ENCODE peak calls at places on chromosome 9, in six cellular contexts. Y is T1000; N is T-helper 9 cell; L is stimulated activated CD4-positive, alpha-beta T cell treated with anti-CD3 and anti-CD28 coated beads, Interleukin-12 subunit alpha, Interleukin-12 subunit beta, amount 100 ng/mL, for 4 hours; Z is lower leg skin; S is neural progenitor cell. C is an unnamed sample.

GRCh38 chr9:4287386-4287785 is 12.5 kb downstream of the GLIS3 start:
- DNase-seq in Y (no peak), N (no peak), L (no peak), Z (no peak), S (no peak), C (no peak)

GRCh38 chr9:90915693-90916092 is 114.1 kb downstream of the SYK start:
- DNase-seq in Y (no peak), N (no peak), L (peak; percentile 31), Z (no peak), S (peak; percentile 55), C (no peak)

GRCh38 chr9:77935974-77936373 is 95.6 kb downstream of the GNAQ start:
- DNase-seq in Y (no peak), N (no peak), L (no peak), Z (no peak), S (no peak), C (no peak)

GRCh38 chr9:32704343-32704742 is 68.9 kb upstream of the TAF1L start:
- DNase-seq in Y (no peak), N (no peak), L (no peak), Z (no peak), S (no peak), C (no peak)

GRCh38 chr9:110619831-110620230 is 40.3 kb upstream of the SVEP1 start:
- DNase-seq in Y (no peak), N (no peak), L (no peak), Z (no peak), S (no peak), C (no peak)

GRCh38 chr9:114516913-114517312 is 11.6 kb upstream of the WHRN start:
- DNase-seq in Y (peak; percentile 37), N (no peak), L (no peak), Z (peak; percentile 12), S (no peak), C (no peak)

GRCh38 chr9:133876144-133876543 is 116.0 kb downstream of the VAV2 start:
- DNase-seq in Y (no peak), N (no peak), L (no peak), Z (no peak), S (peak; percentile 66), C (no peak)

GRCh38 chr9:79512251-79512650 is 59.5 kb upstream of the TLE4 start:
- DNase-seq in Y (no peak), N (no peak), L (no peak), Z (no peak), S (no peak), C (no peak)

GRCh38 chr9:33687779-33688178 is 107.6 kb upstream of the PRSS3 start:
- DNase-seq in Y (no peak), N (no peak), L (no peak), Z (no peak), S (no peak), C (no peak)

GRCh38 chr9:101566904-101567724 is 27.7 kb downstream of the PPP3R2 start:
- DNase-seq in Y (no peak), N (no peak), L (no peak), Z (no peak), S (peak; percentile 45), C (no peak)

GRCh38 chr9:103242486-103242885 is 247.4 kb downstream of the CYLC2 start:
- DNase-seq in Y (no peak), N (no peak), L (no peak), Z (no peak), S (no peak), C (no peak)

GRCh38 chr9:4746278-4746677 is 5.3 kb upstream of the AK3 start:
- DNase-seq in Y (no peak), N (no peak), L (no peak), Z (no peak), S (no peak), C (no peak)

GRCh38 chr9:111474385-111474784 is 9.8 kb downstream of the ECPAS start:
- DNase-seq in Y (no peak), N (no peak), L (no peak), Z (no peak), S (peak; percentile 14), C (no peak)

GRCh38 chr9:133134419-133135190 is 13.6 kb upstream of the RALGDS start:
- DNase-seq in Y (no peak), N (no peak), L (no peak), Z (no peak), S (no peak), C (no peak)

GRCh38 chr9:110797611-110798010 is 129.0 kb downstream of the MUSK start:
- DNase-seq in Y (no peak), N (no peak), L (no peak), Z (no peak), S (no peak), C (no peak)

GRCh38 chr9:110031511-110032173 is 176.3 kb downstream of the C9orf152 start:
- DNase-seq in Y (no peak), N (no peak), L (no peak), Z (no peak), S (no peak), C (no peak)